ENCODE peak calls at places on chromosomes 13 and 19, in nine cellular contexts. N, R, T, Z, E, I, Y, H and O are unnamed samples.

GRCh38 chr13:113116871-113117271 is 5.7 kb upstream of the F10 start:
- DNase-seq in T (no peak), N (no peak), H (no peak), R (no peak), Y (no peak), I (no peak), Z (no peak), E (no peak), O (no peak)

GRCh38 chr13:46614582-46614981 is 61.6 kb downstream of the LRCH1 start:
- DNase-seq in H (no peak), E (no peak), R (peak), N (no peak), Z (peak), T (no peak), I (no peak), Y (no peak), O (no peak)

GRCh38 chr13:62293081-62293480 is 877.4 kb upstream of the PCDH20 start:
- DNase-seq in Y (no peak), E (no peak), N (peak), H (no peak), R (no peak), Z (peak), I (no peak), T (no peak), O (no peak)

GRCh38 chr19:51094696-51095279 is 12.1 kb upstream of the KLK14 start:
- DNase-seq in Z (peak), N (peak), E (no peak), R (no peak), I (no peak), H (no peak), Y (peak), T (no peak), O (no peak)

GRCh38 chr13:78599911-78600310 is 3.4 kb downstream of the POU4F1 start:
- DNase-seq in Y (no peak), E (no peak), I (no peak), R (no peak), Z (no peak), T (no peak), H (no peak), N (no peak), O (no peak)

GRCh38 chr13:90447735-90448103 is 899.8 kb upstream of the MIR17HG start:
- DNase-seq in Y (no peak), N (no peak), E (no peak), I (peak), H (no peak), R (peak), Z (peak), T (no peak), O (peak)

GRCh38 chr19:55440411-55441105 is 2.5 kb downstream of the SHISA7 start:
- DNase-seq in I (no peak), E (no peak), H (no peak), R (no peak), N (peak), Z (no peak), T (no peak), Y (no peak), O (no peak)

GRCh38 chr19:391726-392374 is 17.1 kb downstream of the C2CD4C start:
- DNase-seq in H (no peak), I (no peak), Z (no peak), R (no peak), N (no peak), T (no peak), E (no peak), Y (peak), O (no peak)

GRCh38 chr19:10961073-10961762 is 388 bp downstream of the SMARCA4 start:
- DNase-seq in I (no peak), T (peak), Y (peak), H (no peak), R (no peak), N (peak), Z (peak), E (peak), O (no peak)

GRCh38 chr19:38564981-38565685 is 52.6 kb downstream of the MAP4K1 start:
- DNase-seq in R (no peak), E (no peak), I (no peak), T (no peak), H (no peak), Y (no peak), N (no peak), Z (no peak), O (no peak)

GRCh38 chr13:34420975-34421719 is 520.9 kb upstream of the NBEA start:
- DNase-seq in N (no peak), E (no peak), H (no peak), Z (no peak), R (no peak), I (no peak), T (no peak), Y (no peak), O (no peak)